ENCODE peak calls at places on chromosome 19, in five cellular contexts. P, D, Q, K and N are unnamed samples.

GRCh38 chr19:43532571-43532961 is 422 bp upstream of the ZNF575 start:
- DNase-seq in P (peak), D (peak), Q (no peak), K (no peak), N (peak)

GRCh38 chr19:15583346-15583745 is 31.7 kb upstream of the CYP4F8 start:
- DNase-seq in P (no peak), D (no peak), Q (no peak), K (no peak), N (no peak)

GRCh38 chr19:35869327-35870123 is 1.2 kb downstream of the APLP1 start:
- DNase-seq in P (no peak), D (peak), Q (peak), K (peak), N (peak)

GRCh38 chr19:51664997-51665396 is 18.4 kb upstream of the SIGLEC14 start:
- DNase-seq in P (no peak), D (no peak), Q (no peak), K (no peak), N (no peak)

GRCh38 chr19:22603518-22604440 is 30.3 kb upstream of the ZNF492 start:
- DNase-seq in P (no peak), D (no peak), Q (no peak), K (no peak), N (no peak)

GRCh38 chr19:8269724-8270123 is 38.4 kb downstream of the CD320 start:
- DNase-seq in P (no peak), D (no peak), Q (no peak), K (no peak), N (peak)

GRCh38 chr19:57825501-57825900 is 4.6 kb upstream of the ZNF587B start:
- DNase-seq in P (no peak), D (no peak), Q (no peak), K (no peak), N (no peak)

GRCh38 chr19:57560049-57560491 is 407 bp upstream of the ZNF550 start:
- DNase-seq in P (peak), D (no peak), Q (no peak), K (no peak), N (no peak)

GRCh38 chr19:41297628-41298326 is 12.2 kb upstream of the CCDC97 start:
- DNase-seq in P (no peak), D (peak), Q (no peak), K (no peak), N (no peak)

GRCh38 chr19:30498707-30499106 is 126.5 kb downstream of the ZNF536 start:
- DNase-seq in P (no peak), D (no peak), Q (no peak), K (peak), N (no peak)

GRCh38 chr19:55855160-55855559 is 18.8 kb downstream of the NLRP4 start:
- DNase-seq in P (no peak), D (no peak), Q (no peak), K (no peak), N (no peak)

GRCh38 chr19:55857149-55857548 is 20.8 kb downstream of the NLRP4 start:
- DNase-seq in P (no peak), D (peak), Q (no peak), K (no peak), N (no peak)

GRCh38 chr19:55858401-55858800 is 22.1 kb downstream of the NLRP4 start:
- DNase-seq in P (no peak), D (no peak), Q (no peak), K (no peak), N (no peak)

DNA sequence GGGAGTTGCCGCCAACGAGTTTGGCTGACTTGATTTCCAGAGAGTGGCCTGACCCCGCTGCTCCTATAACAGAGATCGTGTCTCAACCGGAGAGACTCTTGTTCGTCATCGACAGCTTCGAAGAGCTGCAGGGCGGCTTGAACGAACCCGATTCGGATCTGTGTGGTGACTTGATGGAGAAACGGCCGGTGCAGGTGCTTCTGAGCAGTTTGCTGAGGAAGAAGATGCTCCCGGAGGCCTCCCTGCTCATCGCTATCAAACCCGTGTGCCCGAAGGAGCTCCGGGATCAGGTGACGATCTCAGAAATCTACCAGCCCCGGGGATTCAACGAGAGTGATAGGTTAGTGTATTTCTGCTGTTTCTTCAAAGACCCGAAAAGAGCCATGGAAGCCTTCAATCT is 21.6 kb downstream of the NLRP4 start:
- DNase-seq in P (no peak), D (no peak), Q (no peak), K (no peak), N (no peak)
- TF ChIP-seq CTCF in P (no peak), D (no peak), Q (no peak), K (no peak), N (no peak)

DNA sequence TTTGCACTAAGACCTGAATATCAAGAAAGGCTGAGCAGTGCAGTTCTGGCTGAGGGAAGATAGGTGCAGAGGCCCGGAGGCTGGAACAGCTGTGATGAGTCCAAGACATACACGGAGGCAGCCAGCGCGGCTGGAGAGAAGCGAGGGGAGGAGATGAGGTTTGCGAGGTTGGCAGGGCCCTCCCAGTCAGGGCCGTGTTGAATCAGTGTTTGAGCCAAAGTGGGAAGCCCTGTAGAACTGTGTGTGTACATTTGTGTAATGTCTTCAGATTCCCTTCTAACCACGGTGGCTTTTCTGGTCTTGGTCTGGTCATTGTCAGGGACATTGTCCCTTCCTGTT is 34.9 kb downstream of the PAK4 start:
- DNase-seq in P (no peak), D (no peak), Q (no peak), K (no peak), N (no peak)
- TF ChIP-seq CTCF in P (no peak), D (no peak), Q (no peak), K (no peak), N (no peak)

GRCh38 chr19:13842294-13843103 is 34.4 kb upstream of the NANOS3 start:
- DNase-seq in P (peak), D (peak), Q (no peak), K (peak), N (no peak)
- TF ChIP-seq CTCF in P (no peak), D (no peak), Q (no peak), K (peak), N (no peak)

DNA sequence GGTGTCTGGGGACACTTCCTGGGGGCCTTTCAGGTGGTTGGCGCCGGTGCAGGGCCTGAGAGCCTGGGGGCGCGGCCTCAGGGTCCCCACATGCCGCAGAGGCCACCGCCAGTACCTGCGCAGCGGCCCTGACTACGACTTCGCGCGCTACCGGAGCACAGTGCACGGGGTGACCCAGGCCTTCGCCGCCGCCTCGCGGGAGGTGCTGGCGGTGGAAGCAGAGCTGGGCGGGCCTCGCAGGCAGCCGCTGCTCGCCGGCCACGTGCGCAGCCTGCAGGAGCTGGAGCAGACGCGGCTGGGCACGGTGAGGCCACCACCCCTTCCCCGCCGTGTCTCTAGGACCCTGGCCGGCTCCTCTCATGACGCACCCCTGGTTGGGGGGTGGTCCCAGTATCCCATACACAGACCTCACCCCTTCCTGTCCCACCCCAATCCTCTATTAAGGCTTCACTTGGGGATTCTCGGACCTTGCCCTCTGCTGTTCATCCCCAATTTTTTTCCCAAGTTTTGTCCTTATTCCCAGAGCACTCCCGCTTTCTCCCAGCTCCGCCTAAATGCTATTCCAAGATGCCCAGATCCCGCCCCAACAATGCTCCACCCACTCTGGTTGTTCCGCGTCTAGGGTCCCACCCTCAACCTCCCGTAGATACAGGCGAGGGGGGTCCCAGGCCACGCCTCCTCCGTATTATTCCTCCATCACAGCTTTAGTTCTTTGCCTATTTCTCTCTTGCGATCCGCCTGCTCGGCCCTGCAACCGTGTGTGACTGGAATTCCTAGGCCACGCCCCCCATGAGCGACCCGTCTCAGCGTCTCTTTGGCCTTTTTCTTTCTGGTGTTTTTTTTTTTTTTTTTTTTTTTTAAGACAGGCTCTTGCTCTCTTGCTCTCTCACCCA is 1.0 kb downstream of the REX1BD start:
- DNase-seq in P (peak), D (peak), Q (peak), K (peak), N (peak)
- TF ChIP-seq CTCF in P (peak), D (peak), Q (no peak), K (peak), N (peak)

GRCh38 chr19:49362926-49363264 is 679 bp upstream of the TEAD2 start:
- DNase-seq in P (peak), D (no peak), Q (no peak), K (no peak), N (no peak)

GRCh38 chr19:49362048-49362925 is at the start of gene TEAD2:
- DNase-seq in P (peak), D (no peak), Q (no peak), K (peak), N (peak)

GRCh38 chr19:49361438-49362047 is 673 bp downstream of the TEAD2 start:
- DNase-seq in P (peak), D (no peak), Q (no peak), K (peak), N (peak)

GRCh38 chr19:49364083-49364687 is 508 bp downstream of the DKKL1 start:
- DNase-seq in P (no peak), D (no peak), Q (no peak), K (no peak), N (no peak)

GRCh38 chr19:49363265-49364082 is at the start of gene DKKL1:
- DNase-seq in P (peak), D (peak), Q (peak), K (peak), N (peak)
- TF ChIP-seq CTCF in P (no peak), D (no peak), Q (no peak), K (peak), N (peak)

GRCh38 chr19:33008738-33009137 is 36.7 kb downstream of the FAAP24 start:
- DNase-seq in P (no peak), D (no peak), Q (no peak), K (no peak), N (no peak)
- TF ChIP-seq CTCF in P (no peak), D (no peak), Q (no peak), K (no peak), N (no peak)

DNA sequence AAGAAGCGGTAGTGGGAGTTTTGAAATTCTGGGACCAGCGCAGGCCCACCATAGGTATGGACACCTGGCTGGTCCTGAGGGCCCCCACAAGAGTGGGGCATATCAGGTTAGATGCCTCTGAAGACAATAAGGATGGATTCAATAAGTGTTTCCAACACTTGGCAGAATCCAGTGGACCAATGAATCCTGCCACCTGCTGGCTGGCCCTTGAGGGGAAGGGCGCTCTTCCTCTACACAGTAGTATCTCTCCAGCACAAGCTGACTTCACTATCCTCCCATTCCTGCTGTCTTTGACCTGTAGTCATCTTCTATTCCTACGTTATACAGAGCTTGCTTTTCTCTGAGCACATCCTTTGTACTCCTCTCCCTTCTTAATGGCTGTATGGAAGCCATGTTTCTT is 199.7 kb upstream of the TSHZ3 start:
- DNase-seq in P (no peak), D (no peak), Q (no peak), K (peak), N (no peak)
- TF ChIP-seq CTCF in P (peak), D (no peak), Q (peak), K (peak), N (peak)

DNA sequence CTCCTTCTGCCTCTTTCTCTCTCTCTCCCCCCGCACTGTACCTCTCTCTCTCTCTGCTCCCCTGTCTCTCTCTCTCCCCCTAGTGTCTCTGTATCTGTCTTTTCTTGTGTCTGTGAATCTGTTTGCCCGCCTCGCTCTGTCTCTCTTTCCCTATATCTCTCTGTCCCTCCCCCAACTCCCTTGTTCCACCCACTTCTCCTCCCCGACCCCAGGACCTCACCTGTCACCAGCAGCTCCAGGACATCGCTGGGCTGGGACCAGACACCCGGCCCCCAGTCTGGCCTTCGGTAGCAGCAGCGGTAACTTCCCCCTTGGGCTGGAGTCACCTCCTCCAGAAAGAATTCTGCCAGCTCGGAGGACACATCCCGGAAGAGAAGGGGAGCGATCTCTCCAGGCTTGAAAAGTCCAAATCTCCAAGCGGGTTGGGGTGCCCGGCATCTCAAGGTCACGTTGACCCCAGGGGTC is 3.9 kb downstream of the OSCAR start:
- DNase-seq in P (no peak), D (no peak), Q (no peak), K (peak), N (no peak)
- TF ChIP-seq CTCF in P (peak), D (no peak), Q (no peak), K (peak), N (no peak)

GRCh38 chr19:53947624-53948023 is 15.1 kb upstream of the CACNG8 start:
- DNase-seq in P (no peak), D (no peak), Q (no peak), K (peak), N (no peak)
- TF ChIP-seq CTCF in P (no peak), D (no peak), Q (no peak), K (peak), N (peak)

GRCh38 chr19:39415111-39416046 is 2.9 kb downstream of the PLEKHG2 start:
- DNase-seq in P (no peak), D (no peak), Q (no peak), K (no peak), N (no peak)
- TF ChIP-seq CTCF in P (no peak), D (no peak), Q (no peak), K (peak), N (no peak)